ENCODE peak calls at places on chromosomes 4 and X, in five cellular contexts. R, V, Q, F and M are unnamed samples.

GRCh38 chr4:10048931-10049655 is 27.8 kb upstream of the SLC2A9 start:
- DNase-seq in V (no peak), R (no peak), Q (no peak), F (no peak), M (no peak)

GRCh38 chr4:30721353-30722091 is 1.4 kb downstream of the PCDH7 start:
- DNase-seq in Q (peak; percentile 19), V (peak; percentile 72), R (peak; percentile 86), F (peak; percentile 56), M (no peak)

GRCh38 chr4:107719211-107719926 is 665 bp downstream of the PAPSS1 start:
- DNase-seq in V (peak; percentile 47), F (no peak), Q (peak; percentile 22), R (no peak), M (no peak)

GRCh38 chrX:8743126-8743732 is 11.3 kb upstream of the ANOS1 start:
- DNase-seq in F (peak; percentile 80), V (peak; percentile 26), Q (peak; percentile 16), R (peak; percentile 41), M (no peak)

GRCh38 chr4:82790060-82790660 is 8.4 kb downstream of the SCD5 start:
- DNase-seq in F (no peak), Q (no peak), V (no peak), R (no peak), M (no peak)

GRCh38 chrX:70030242-70030823 is 19.4 kb downstream of the AWAT2 start:
- DNase-seq in V (peak; percentile 49), Q (peak; percentile 8), F (peak; percentile 43), R (peak; percentile 52), M (no peak)

GRCh38 chr4:57668621-57669020 is 558.4 kb upstream of the IGFBP7 start:
- DNase-seq in Q (no peak), V (peak; percentile 81), R (no peak), F (no peak), M (no peak)

GRCh38 chr4:149951501-149951900 is 126.7 kb upstream of the DCLK2 start:
- DNase-seq in R (no peak), F (no peak), V (no peak), Q (no peak), M (no peak)

GRCh38 chr4:152920768-152921167 is 15.4 kb upstream of the FHDC1 start:
- DNase-seq in V (no peak), Q (no peak), R (no peak), F (no peak), M (no peak)

GRCh38 chrX:10163031-10163430 is 6.3 kb downstream of the CLCN4 start:
- DNase-seq in R (no peak), Q (no peak), V (no peak), F (no peak), M (no peak)

GRCh38 chrX:110145854-110146253 is 142.9 kb downstream of the TMEM164 start:
- DNase-seq in Q (no peak), F (no peak), R (peak; percentile 23), V (peak; percentile 36), M (peak; percentile 40)

GRCh38 chrX:12890467-12890866 is 16.0 kb upstream of the TLR8 start:
- DNase-seq in F (no peak), Q (no peak), R (no peak), V (no peak), M (no peak)

GRCh38 chr4:140691369-140691768 is 64.8 kb downstream of the TBC1D9 start:
- DNase-seq in V (peak; percentile 69), F (no peak), Q (peak; percentile 71), R (no peak), M (no peak)

GRCh38 chr4:169283114-169283509 is 12.4 kb upstream of the SH3RF1 start:
- DNase-seq in F (no peak), Q (no peak), V (no peak), R (no peak), M (no peak)

GRCh38 chrX:149521438-149521837 is 16.3 kb upstream of the IDS start:
- DNase-seq in V (no peak), F (no peak), Q (no peak), R (no peak), M (no peak)

GRCh38 chrX:150763810-150764209 is 70.6 kb downstream of the MTMR1 start:
- DNase-seq in R (no peak), V (no peak), F (no peak), Q (no peak), M (no peak)

GRCh38 chrX:24085133-24085532 is 30.4 kb downstream of the EIF2S3 start:
- DNase-seq in F (no peak), R (no peak), Q (no peak), V (no peak), M (no peak)

GRCh38 chr4:4820264-4820663 is 39.2 kb upstream of the MSX1 start:
- DNase-seq in V (no peak), F (no peak), Q (peak; percentile 10), R (peak; percentile 78), M (peak; percentile 66)

GRCh38 chrX:146224442-146224841 is 406.8 kb downstream of the SLITRK2 start:
- DNase-seq in V (no peak), Q (no peak), F (no peak), R (no peak), M (no peak)

GRCh38 chrX:71652405-71652804 is 14.9 kb upstream of the LOC101059915 start:
- DNase-seq in F (peak; percentile 52), R (peak; percentile 59), Q (peak; percentile 4), V (peak; percentile 56), M (peak; percentile 39)

GRCh38 chr4:13173974-13174373 is 310.2 kb downstream of the RAB28 start:
- DNase-seq in F (no peak), V (no peak), R (no peak), Q (no peak), M (no peak)

GRCh38 chr4:57370691-57371090 is 260.5 kb upstream of the IGFBP7 start:
- DNase-seq in Q (no peak), R (no peak), F (no peak), V (no peak), M (no peak)

GRCh38 chr4:46993075-46994006 is at the start of gene GABRA4:
- DNase-seq in Q (no peak), F (no peak), R (no peak), V (no peak), M (peak; percentile 65)

GRCh38 chr4:8248091-8248490 is 21.5 kb upstream of the HTRA3 start:
- DNase-seq in Q (no peak), R (no peak), F (no peak), V (peak; percentile 43), M (no peak)

GRCh38 chrX:13346646-13347045 is 26.8 kb upstream of the ATXN3L start:
- DNase-seq in V (no peak), R (no peak), Q (no peak), F (no peak), M (no peak)

GRCh38 chr4:8763966-8764901 is 107.4 kb downstream of the HMX1 start:
- DNase-seq in R (no peak), F (no peak), V (no peak), Q (no peak), M (no peak)

GRCh38 chrX:18210470-18210869 is 10.2 kb downstream of the BEND2 start:
- DNase-seq in Q (no peak), F (no peak), R (no peak), V (no peak), M (no peak)

GRCh38 chr4:53421791-53422190 is 44.4 kb downstream of the FIP1L1 start:
- DNase-seq in V (no peak), Q (no peak), F (no peak), R (peak; percentile 23), M (no peak)

GRCh38 chr4:124067031-124067430 is 645.5 kb downstream of the ANKRD50 start:
- DNase-seq in V (no peak), Q (no peak), R (no peak), F (no peak), M (no peak)

GRCh38 chr4:8688908-8689445 is 96.4 kb downstream of the CPZ start:
- DNase-seq in Q (no peak), F (no peak), V (no peak), R (no peak), M (no peak)

GRCh38 chr4:83197555-83198235 is 83.2 kb upstream of the PLAC8 start:
- DNase-seq in R (no peak), V (no peak), F (no peak), Q (no peak), M (no peak)

GRCh38 chr4:88017516-88018302 is 10.3 kb downstream of the PKD2 start:
- DNase-seq in Q (no peak), F (no peak), V (peak; percentile 94), R (no peak), M (no peak)

DNA sequence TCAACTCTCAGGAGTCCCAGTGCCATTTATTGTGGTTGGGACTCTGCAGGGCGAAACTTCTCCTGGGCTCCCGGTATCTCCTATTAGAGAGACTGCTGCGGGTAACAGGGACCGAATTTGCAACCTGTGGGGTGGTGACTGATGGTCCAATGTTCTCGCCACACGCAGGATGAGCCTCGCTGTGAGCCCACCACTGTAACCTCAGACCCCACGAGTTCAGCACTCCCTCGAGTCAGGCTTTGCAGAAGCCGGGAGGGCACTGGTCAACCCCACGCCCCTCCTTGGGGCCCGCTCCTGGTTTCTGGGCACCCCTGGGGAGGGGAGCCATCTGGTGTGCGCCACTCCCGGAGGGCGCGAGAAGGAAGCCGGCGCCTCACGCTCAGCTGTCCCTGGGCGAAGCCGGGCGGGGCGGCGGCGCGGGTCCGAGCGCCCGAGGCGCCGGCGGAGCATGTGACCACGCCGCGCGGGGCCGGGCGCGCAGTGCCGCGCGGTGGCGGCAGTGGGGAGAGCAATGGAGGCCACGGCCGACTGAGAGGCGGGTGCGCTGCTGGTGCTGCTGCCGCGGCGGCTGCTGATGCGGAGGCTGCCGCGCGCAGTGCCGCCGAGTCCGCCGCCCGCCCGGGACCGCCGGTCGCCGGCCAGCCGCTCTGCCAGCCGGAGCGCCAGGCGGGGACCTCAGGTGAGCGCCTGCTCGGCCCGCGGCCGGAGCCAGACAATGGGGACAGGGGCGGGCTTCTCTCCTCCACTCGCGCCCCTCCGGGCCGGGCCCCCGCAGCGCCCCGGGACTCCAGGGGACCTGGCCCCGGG is 100.1 kb downstream of the CEP135 start:
- DNase-seq in Q (peak; percentile 10), V (peak; percentile 46), F (peak; percentile 40), R (peak; percentile 89), M (peak; percentile 25)
- TF ChIP-seq CTCF in Q (no peak), V (peak; percentile 31), F (no peak), R (peak; percentile 12), M (peak; percentile 65)

GRCh38 chr4:26073886-26074560 is 160.0 kb downstream of the SMIM20 start:
- DNase-seq in F (no peak), Q (no peak), V (no peak), R (no peak), M (no peak)
- TF ChIP-seq POLR2AphosphoS5 in F (no peak), Q (no peak), V (no peak), R (no peak), M (no peak)

DNA sequence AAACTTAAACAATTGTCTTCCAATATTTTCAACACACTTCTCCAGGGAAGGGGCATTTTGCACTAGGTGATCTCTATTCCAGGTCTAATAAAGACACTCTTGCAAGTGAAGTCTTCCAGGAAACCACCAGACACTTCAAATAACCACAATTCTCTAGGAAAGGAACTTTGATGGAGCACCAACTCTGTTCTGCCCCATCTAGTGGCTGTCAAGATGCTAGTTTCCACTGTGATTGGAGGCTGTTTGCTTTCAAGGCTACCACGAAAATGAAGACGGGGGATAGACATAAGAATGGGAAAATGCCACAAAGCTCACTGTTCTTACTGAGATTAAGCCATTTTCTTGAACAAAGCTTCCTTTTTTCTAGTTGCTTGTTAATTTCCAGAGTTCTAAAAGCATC is 100.6 kb upstream of the F9 start:
- DNase-seq in V (no peak), Q (peak; percentile 3), R (no peak), F (no peak), M (no peak)
- TF ChIP-seq CTCF in V (no peak), Q (no peak), R (peak; percentile 11), F (no peak), M (no peak)

DNA sequence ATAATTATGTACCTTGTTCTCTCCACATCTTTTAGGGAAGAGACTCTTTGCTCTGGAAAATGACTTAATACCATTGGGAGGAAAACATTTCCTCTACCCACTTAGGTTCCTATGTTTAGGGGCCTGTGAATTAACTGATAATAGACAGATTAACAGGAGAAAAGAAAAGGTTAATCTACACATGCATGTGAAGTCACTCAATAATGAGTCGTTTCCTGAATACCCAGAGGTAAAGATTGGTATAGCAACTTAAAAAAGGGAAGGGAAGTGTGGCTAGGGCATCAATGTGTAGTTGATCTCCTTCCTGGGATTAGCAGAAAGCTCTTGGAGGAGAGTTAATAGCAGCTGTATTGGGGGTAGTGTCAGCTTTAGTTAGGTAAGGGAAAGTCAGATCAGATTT is 419.5 kb upstream of the ATOH1 start:
- DNase-seq in Q (no peak), R (no peak), F (no peak), V (no peak), M (no peak)
- TF ChIP-seq POLR2AphosphoS5 in Q (no peak), R (no peak), F (no peak), V (no peak), M (no peak)